ENCODE peak calls at places on chromosomes 5 and 9, in five cellular contexts. Q is adrenal gland; P is fibroblast of lung; B is PC-9; U is naive thymus-derived CD4-positive, alpha-beta T cell. I is an unnamed sample.
A peak's percentile ranks its signal among the peaks of the same experiment; 100 is the strongest.

GRCh38 chr5:82640901-82641300 is 362.7 kb upstream of the RPS23 start:
- DNase-seq in U (no peak), B (no peak), P (no peak), Q (no peak), I (no peak)

GRCh38 chr5:133117930-133118445 is 66.2 kb downstream of the HSPA4 start:
- DNase-seq in P (no peak), Q (no peak), U (no peak), B (no peak), I (no peak)

GRCh38 chr9:70553718-70554673 is 139.5 kb upstream of the KLF9 start:
- DNase-seq in Q (no peak), U (no peak), P (no peak), B (peak; percentile 65), I (no peak)

GRCh38 chr9:28120241-28121025 is 547.2 kb upstream of the C9orf72 start:
- DNase-seq in B (no peak), U (no peak), Q (no peak), P (no peak), I (no peak)

GRCh38 chr5:97846646-97847045 is 663.6 kb upstream of the RIOK2 start:
- DNase-seq in U (no peak), P (peak; percentile 9), B (no peak), Q (no peak), I (no peak)

GRCh38 chr5:5278815-5279381 is 138.8 kb downstream of the ADAMTS16 start:
- DNase-seq in U (no peak), B (no peak), P (no peak), Q (no peak), I (no peak)

GRCh38 chr9:33620738-33621439 is 96.8 kb downstream of the ANKRD18B start:
- DNase-seq in P (peak; percentile 68), B (no peak), Q (no peak), U (no peak), I (no peak)

GRCh38 chr9:114004221-114004716 is 73.8 kb downstream of the AMBP start:
- DNase-seq in Q (peak; percentile 56), P (no peak), B (no peak), U (no peak), I (peak; percentile 54)

GRCh38 chr5:41433552-41434181 is 76.7 kb downstream of the PLCXD3 start:
- DNase-seq in B (no peak), Q (no peak), P (no peak), U (no peak), I (no peak)

GRCh38 chr5:176846335-176847140 is 36.2 kb downstream of the UNC5A start:
- DNase-seq in P (no peak), B (no peak), Q (no peak), U (no peak), I (no peak)

GRCh38 chr9:504921-505821 is 290.5 kb downstream of the DOCK8 start:
- DNase-seq in P (no peak), B (peak; percentile 3), U (peak; percentile 26), Q (peak; percentile 37), I (peak; percentile 29)

GRCh38 chr5:56090793-56091460 is 96.2 kb upstream of the IL6ST start:
- DNase-seq in U (no peak), P (no peak), Q (no peak), B (no peak), I (no peak)

GRCh38 chr5:94715843-94716242 is 97.4 kb downstream of the SLF1 start:
- DNase-seq in Q (peak; percentile 8), U (no peak), B (no peak), P (no peak), I (peak; percentile 41)

GRCh38 chr9:32339424-32339823 is 45.0 kb upstream of the ACO1 start:
- DNase-seq in P (no peak), B (no peak), U (no peak), Q (no peak), I (no peak)

GRCh38 chr9:14351206-14351605 is 37.3 kb upstream of the NFIB start:
- DNase-seq in B (no peak), P (no peak), Q (no peak), U (no peak), I (peak; percentile 63)

DNA sequence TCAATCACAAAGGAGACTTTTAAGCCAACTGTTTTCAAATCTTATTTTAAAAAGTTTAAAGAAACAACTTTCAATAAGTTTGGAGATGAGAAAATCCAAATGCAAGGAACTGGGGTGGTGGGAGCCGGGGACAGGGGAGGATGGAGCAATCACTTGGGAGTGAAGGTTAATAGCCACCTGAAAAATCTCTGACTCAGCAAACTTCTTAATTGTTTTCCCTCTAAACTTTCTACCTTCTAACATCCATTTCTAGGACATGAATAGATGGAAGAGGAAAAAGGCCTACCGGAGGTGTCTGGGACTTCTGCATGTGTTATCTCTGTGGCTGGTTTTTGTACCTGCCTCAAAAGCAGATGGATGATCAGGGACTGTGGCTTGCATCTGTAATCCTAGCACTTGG is 360.6 kb downstream of the OSTF1 start:
- DNase-seq in B (no peak), U (no peak), P (no peak), Q (no peak), I (no peak)
- H3K4me1 ChIP-seq in B (no peaks in the 10 kb centered on the region), U (no peaks in the 10 kb centered on the region), P (no peaks in the 10 kb centered on the region), Q (peaks cover 19% of the 10 kb centered on the region), I (peaks cover 32% of the 10 kb centered on the region)

GRCh38 chr5:77628840-77629552 is 9.5 kb downstream of the OTP start:
- DNase-seq in U (no peak), B (no peak), P (no peak), Q (no peak), I (no peak)

GRCh38 chr5:77631166-77631582 is 7.3 kb downstream of the OTP start:
- DNase-seq in Q (no peak), B (no peak), P (no peak), U (no peak), I (no peak)

GRCh38 chr5:77632526-77633268 is 5.8 kb downstream of the OTP start:
- DNase-seq in P (no peak), U (no peak), Q (no peak), B (no peak), I (no peak)

GRCh38 chr5:77629553-77630245 is 8.8 kb downstream of the OTP start:
- DNase-seq in P (no peak), U (no peak), Q (no peak), B (peak; percentile 14), I (no peak)

GRCh38 chr5:77630246-77631165 is 8.0 kb downstream of the OTP start:
- DNase-seq in Q (peak; percentile 29), U (no peak), P (no peak), B (peak; percentile 76), I (no peak)
- H3K4me3 ChIP-seq in Q (no peak overlapping the region), U (peak overlapping the region; percentile 19), P (no peak overlapping the region), B (peak overlapping the region; percentile 54), I (peak overlapping the region; percentile 61)

DNA sequence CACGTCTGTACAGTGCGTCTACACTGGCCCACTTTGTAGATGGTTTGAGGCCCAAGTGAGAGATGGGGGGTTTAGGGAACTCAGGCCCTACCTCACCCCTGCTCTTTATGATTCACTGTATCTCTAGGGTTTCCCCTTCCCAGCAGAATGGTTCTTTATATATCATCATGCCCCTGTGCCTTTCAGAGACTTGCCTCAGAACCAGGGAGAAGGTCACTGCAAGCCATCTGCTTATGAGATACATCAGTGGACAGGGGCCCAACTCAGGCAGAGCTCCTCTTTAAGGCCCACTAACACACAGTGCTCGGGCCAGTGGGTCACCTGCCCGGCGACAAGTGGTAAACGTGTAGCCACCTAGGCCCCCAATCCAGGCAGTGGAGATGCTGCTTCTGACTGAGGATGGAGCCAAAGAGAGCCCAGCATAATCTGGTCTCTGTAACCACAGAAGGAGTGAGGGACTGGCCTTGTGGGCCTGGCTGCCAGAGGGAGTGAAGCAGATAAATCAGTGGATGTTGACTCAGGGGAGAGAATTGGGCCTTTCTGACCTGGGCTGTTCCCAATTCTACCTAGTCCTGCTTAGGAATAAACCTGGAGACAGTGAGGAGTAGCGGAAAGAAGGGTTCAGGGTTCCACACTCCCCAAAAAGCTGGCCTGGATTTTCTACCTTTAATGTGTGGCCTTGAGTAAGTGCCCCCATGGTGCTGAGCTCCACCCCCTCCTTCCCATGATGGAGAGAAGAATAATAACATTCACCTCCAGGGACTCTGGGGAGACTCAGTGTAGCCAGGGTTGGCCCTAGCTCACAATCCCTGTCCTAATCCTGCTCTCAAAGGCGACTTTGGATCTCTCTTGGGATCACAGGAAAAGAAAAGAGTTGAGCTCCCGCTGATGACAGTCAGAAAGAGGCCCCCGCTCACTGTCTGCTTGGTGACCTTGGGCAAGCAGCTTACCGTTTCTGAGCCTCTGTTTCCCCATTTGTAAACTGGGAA is 2.8 kb upstream of the DUSP1 start:
- DNase-seq in U (no peak), P (peak; percentile 57), Q (peak; percentile 72), B (no peak), I (no peak)
- H3K4me1 ChIP-seq in U (peaks cover 52% of the 10 kb centered on the region), P (peaks cover 36% of the 10 kb centered on the region), Q (peaks cover 65% of the 10 kb centered on the region), B (peaks cover 75% of the 10 kb centered on the region), I (peaks cover 53% of the 10 kb centered on the region)

GRCh38 chr5:34487956-34488355 is 168.2 kb upstream of the RAI14 start:
- DNase-seq in B (no peak), P (no peak), U (no peak), Q (no peak), I (no peak)
- H3K4me3 ChIP-seq in B (peak overlapping the region; percentile 28), P (no peak overlapping the region), U (no peak overlapping the region), Q (no peak overlapping the region), I (no peak overlapping the region)

GRCh38 chr9:79665926-79666325 is 94.2 kb downstream of the TLE4 start:
- DNase-seq in Q (no peak), P (no peak), B (no peak), U (no peak), I (no peak)

GRCh38 chr9:79663878-79664277 is 92.1 kb downstream of the TLE4 start:
- DNase-seq in P (no peak), U (no peak), B (no peak), Q (no peak), I (no peak)

GRCh38 chr9:79664375-79664825 is 92.6 kb downstream of the TLE4 start:
- DNase-seq in Q (no peak), U (no peak), B (no peak), P (no peak), I (no peak)

GRCh38 chr9:79663299-79663698 is 91.5 kb downstream of the TLE4 start:
- DNase-seq in P (peak; percentile 12), Q (no peak), U (no peak), B (no peak), I (no peak)

DNA sequence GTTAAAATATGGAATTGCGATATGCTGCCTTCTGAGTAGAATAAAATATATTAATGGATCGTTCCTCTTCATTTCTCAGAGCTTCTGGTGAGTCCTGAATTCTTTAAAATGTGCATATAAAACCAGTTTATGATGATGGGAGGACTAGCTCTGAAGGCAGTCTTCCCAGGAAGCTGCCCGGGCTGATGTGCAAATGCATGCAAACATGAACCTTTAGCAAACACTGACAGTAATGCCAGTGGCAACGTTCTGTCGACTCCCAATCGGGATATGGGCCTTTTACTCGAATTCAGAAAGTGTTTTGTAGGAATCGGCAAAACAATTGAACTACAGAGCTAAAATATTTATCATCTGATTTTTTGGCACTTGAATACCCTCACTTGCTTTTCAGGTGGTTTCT is 93.6 kb downstream of the TLE4 start:
- DNase-seq in B (no peak), U (no peak), Q (no peak), P (no peak), I (no peak)
- H3K4me1 ChIP-seq in B (no peaks in the 10 kb centered on the region), U (peaks cover 5% of the 10 kb centered on the region), Q (peaks cover 10% of the 10 kb centered on the region), P (no peaks in the 10 kb centered on the region), I (peaks cover 60% of the 10 kb centered on the region)

GRCh38 chr5:126659805-126660483 is 59.2 kb downstream of the PHAX start:
- DNase-seq in Q (no peak), P (no peak), B (no peak), U (no peak), I (no peak)

GRCh38 chr5:126651013-126651577 is 50.3 kb downstream of the PHAX start:
- DNase-seq in P (no peak), U (no peak), Q (no peak), B (no peak), I (no peak)

GRCh38 chr5:126658526-126658925 is 57.8 kb downstream of the PHAX start:
- DNase-seq in U (no peak), Q (no peak), P (no peak), B (no peak), I (no peak)

GRCh38 chr5:126656397-126657007 is 55.8 kb downstream of the PHAX start:
- DNase-seq in P (peak; percentile 70), Q (peak; percentile 14), B (no peak), U (peak; percentile 27), I (no peak)
- H3K4me3 ChIP-seq in P (no peak overlapping the region), Q (no peak overlapping the region), B (no peak overlapping the region), U (no peak overlapping the region), I (no peak overlapping the region)

GRCh38 chr5:10632110-10632903 is 68.4 kb downstream of the ANKRD33B start:
- DNase-seq in P (peak; percentile 44), U (no peak), B (peak; percentile 85), Q (no peak), I (no peak)
- H3K4me1 ChIP-seq in P (no peaks in the 10 kb centered on the region), U (peaks cover 28% of the 10 kb centered on the region), B (peaks cover 4% of the 10 kb centered on the region), Q (peaks cover 4% of the 10 kb centered on the region), I (peaks cover 24% of the 10 kb centered on the region)

I was measured in left ventricle myocardium inferior.